ENCODE peak calls at places on chromosomes 5 and 9, in four cellular contexts. H, C, O and K are unnamed samples.

GRCh38 chr5:72654231-72654630 is 147.0 kb upstream of the ZNF366 start:
- DNase-seq in H (no peak), C (no peak), O (no peak), K (no peak)

GRCh38 chr5:96775050-96775449 is 32.7 kb downstream of the ERAP1 start:
- DNase-seq in H (no peak), C (no peak), O (no peak), K (no peak)

GRCh38 chr5:96065577-96066385 is 104.1 kb upstream of the ELL2 start:
- DNase-seq in H (no peak), C (no peak), O (no peak), K (no peak)

GRCh38 chr9:99071313-99072039 is 33.4 kb upstream of the TGFBR1 start:
- DNase-seq in H (no peak), C (no peak), O (no peak), K (no peak)

GRCh38 chr9:4866239-4866969 is 73.7 kb downstream of the RCL1 start:
- DNase-seq in H (no peak), C (no peak), O (no peak), K (peak; percentile 44)

GRCh38 chr5:74673011-74673790 is 11.8 kb upstream of the HEXB start:
- DNase-seq in H (peak; percentile 24), C (no peak), O (no peak), K (peak; percentile 52)

GRCh38 chr5:174503461-174504265 is 220.7 kb upstream of the MSX2 start:
- DNase-seq in H (peak; percentile 91), C (peak; percentile 20), O (no peak), K (no peak)

GRCh38 chr5:127969651-127970050 is 113.9 kb upstream of the SLC12A2 start:
- DNase-seq in H (no peak), C (no peak), O (no peak), K (no peak)

GRCh38 chr5:9269024-9269423 is 276.9 kb downstream of the SEMA5A start:
- DNase-seq in H (no peak), C (no peak), O (no peak), K (no peak)

GRCh38 chr9:131731237-131731995 is 8.5 kb downstream of the RAPGEF1 start:
- DNase-seq in H (no peak), C (no peak), O (no peak), K (no peak)

GRCh38 chr5:69517763-69518212 is 25.2 kb downstream of the OCLN start:
- DNase-seq in H (no peak), C (no peak), O (no peak), K (no peak)

GRCh38 chr9:73024601-73025034 is 71.8 kb upstream of the ALDH1A1 start:
- DNase-seq in H (no peak), C (no peak), O (no peak), K (peak; percentile 64)

GRCh38 chr9:114287001-114287762 is 35.7 kb upstream of the ORM1 start:
- DNase-seq in H (no peak), C (no peak), O (no peak), K (no peak)

GRCh38 chr5:5933651-5934050 is 444.7 kb downstream of the MED10 start:
- DNase-seq in H (no peak), C (no peak), O (no peak), K (no peak)

GRCh38 chr5:369151-369939 is 47.8 kb downstream of the AHRR start:
- DNase-seq in H (no peak), C (no peak), O (peak; percentile 13), K (no peak)

GRCh38 chr9:132078369-132079356 is 1.0 kb downstream of the MED27 start:
- DNase-seq in H (no peak), C (peak; percentile 18), O (peak; percentile 17), K (peak; percentile 47)

GRCh38 chr5:169160405-169160901 is 140.5 kb downstream of the SLIT3 start:
- DNase-seq in H (no peak), C (no peak), O (no peak), K (no peak)

GRCh38 chr5:36728697-36729543 is 122.5 kb downstream of the SLC1A3 start:
- DNase-seq in H (no peak), C (peak; percentile 57), O (no peak), K (peak; percentile 75)

GRCh38 chr9:126607086-126607485 is 6.6 kb upstream of the LMX1B start:
- DNase-seq in H (no peak), C (no peak), O (no peak), K (no peak)

GRCh38 chr9:37200572-37201005 is 80.2 kb downstream of the ZCCHC7 start:
- DNase-seq in H (no peak), C (no peak), O (no peak), K (peak; percentile 58)

GRCh38 chr9:123555612-123556011 is 199.6 kb downstream of the CRB2 start:
- DNase-seq in H (no peak), C (no peak), O (peak; percentile 23), K (no peak)

GRCh38 chr5:3827624-3828023 is 232.0 kb downstream of the IRX1 start:
- DNase-seq in H (no peak), C (no peak), O (no peak), K (peak; percentile 29)

GRCh38 chr5:181052928-181053759 is 13.1 kb downstream of the BTNL9 start:
- DNase-seq in H (no peak), C (peak; percentile 38), O (no peak), K (no peak)

GRCh38 chr5:139457653-139458306 is 4.8 kb downstream of the ECSCR start:
- DNase-seq in H (no peak), C (no peak), O (no peak), K (no peak)

GRCh38 chr5:160198148-160198545 is 31.2 kb upstream of the FABP6 start:
- DNase-seq in H (no peak), C (no peak), O (no peak), K (no peak)

GRCh38 chr5:5881294-5881693 is 458.8 kb downstream of the ICE1 start:
- DNase-seq in H (no peak), C (no peak), O (no peak), K (no peak)

GRCh38 chr5:42951169-42951846 is 88.8 kb downstream of the ANXA2R start:
- DNase-seq in H (no peak), C (no peak), O (peak; percentile 24), K (peak; percentile 87)

GRCh38 chr5:168317521-168318147 is 26.2 kb downstream of the WWC1 start:
- DNase-seq in H (peak; percentile 82), C (peak; percentile 95), O (no peak), K (no peak)

GRCh38 chr9:106961623-106962022 is 98.7 kb downstream of the ZNF462 start:
- DNase-seq in H (no peak), C (no peak), O (no peak), K (no peak)

GRCh38 chr5:157548513-157549282 is 26.9 kb downstream of the ADAM19 start:
- DNase-seq in H (no peak), C (no peak), O (no peak), K (no peak)

GRCh38 chr5:7868773-7869473 is at the start of the genes FASTKD3 and MTRR:
- DNase-seq in H (peak; percentile 86), C (peak; percentile 88), O (peak; percentile 91), K (peak; percentile 93)
- TF ChIP-seq POLR2A in H (peak; percentile 68), C (peak; percentile 90), O (no peak), K (peak; percentile 80)

GRCh38 chr9:121282309-121283071 is 14.5 kb downstream of the GSN start:
- DNase-seq in H (no peak), C (no peak), O (peak; percentile 85), K (peak; percentile 47)

GRCh38 chr9:121280715-121281613 is 13.0 kb downstream of the GSN start:
- DNase-seq in H (no peak), C (no peak), O (no peak), K (no peak)

GRCh38 chr9:121279841-121280388 is 12.0 kb downstream of the GSN start:
- DNase-seq in H (no peak), C (no peak), O (no peak), K (no peak)

GRCh38 chr9:121283072-121283398 is 15.1 kb downstream of the GSN start:
- DNase-seq in H (no peak), C (no peak), O (no peak), K (no peak)

DNA sequence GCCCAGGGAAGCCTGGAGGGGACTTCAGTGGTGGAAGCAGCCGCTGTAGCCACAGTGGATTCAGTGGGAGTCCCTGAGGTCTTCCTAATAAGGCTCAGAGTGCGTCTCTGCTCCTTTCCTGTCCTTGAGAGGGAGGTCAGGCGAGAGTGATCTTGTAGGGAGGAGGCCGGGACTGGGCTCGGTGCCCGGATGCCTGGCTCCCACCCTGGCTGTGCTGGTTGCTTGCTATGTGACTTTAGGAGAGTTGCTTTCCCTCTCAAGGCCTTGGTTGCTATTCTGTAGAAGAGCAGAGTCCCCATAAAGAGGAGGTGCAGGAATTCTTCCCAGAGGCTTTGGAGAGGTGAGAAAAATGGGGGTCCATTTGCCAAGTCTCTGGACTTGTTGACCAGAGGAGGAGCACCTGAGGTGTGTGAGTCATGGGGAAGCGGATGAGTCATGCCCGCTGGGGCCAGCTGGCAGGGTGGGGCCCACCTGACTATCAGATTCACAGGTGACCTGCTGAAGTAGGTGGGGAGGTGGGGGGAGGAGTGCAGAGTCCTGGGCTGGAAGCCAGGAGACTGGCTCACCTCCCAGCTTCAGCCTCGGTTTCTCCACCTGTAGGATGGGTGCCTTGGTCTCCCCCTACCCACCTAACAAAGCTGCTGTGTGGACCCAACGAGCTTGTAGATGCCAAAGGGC is 13.8 kb downstream of the GSN start:
- DNase-seq in H (peak; percentile 94), C (peak; percentile 71), O (peak; percentile 88), K (peak; percentile 70)
- TF ChIP-seq POLR2A in H (no peak), C (no peak), O (no peak), K (no peak)

DNA sequence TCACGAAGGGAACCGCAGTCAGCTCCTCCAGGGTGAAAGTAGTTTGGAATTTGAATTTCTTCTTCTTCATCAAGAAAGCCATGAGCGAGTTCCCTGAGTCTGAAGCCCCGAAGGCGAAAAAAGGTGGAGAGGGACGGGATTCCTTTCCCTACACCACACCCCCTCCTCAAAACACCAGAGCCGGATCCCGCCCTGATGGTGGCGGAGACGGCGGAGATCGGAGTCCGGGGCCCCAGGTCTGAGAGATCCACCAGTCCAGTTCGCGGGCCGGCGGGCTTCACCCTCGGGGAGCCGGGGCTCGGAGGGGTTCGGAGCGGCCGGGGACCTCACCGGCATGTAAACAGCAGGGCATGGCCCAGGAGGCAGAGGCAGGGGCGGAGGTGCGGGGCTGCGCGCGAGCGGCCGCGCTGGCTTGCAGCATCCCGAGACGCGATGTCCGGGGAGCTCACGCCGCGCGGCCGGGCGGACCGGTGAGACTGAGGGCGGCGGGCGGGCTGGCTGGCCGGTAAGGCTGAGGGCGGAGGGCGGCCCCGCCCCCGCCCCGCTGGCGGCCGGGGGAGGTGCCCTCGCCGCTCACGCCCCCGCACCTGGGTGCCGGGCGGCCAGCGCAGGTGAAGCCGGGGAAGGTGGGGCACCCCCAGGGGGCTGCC is 608 bp downstream of the EEIG1 start:
- DNase-seq in H (no peak), C (no peak), O (no peak), K (peak; percentile 75)
- TF ChIP-seq POLR2A in H (no peak), C (peak; percentile 86), O (no peak), K (no peak)

GRCh38 chr5:111741270-111741669 is 15.7 kb downstream of the NREP start:
- DNase-seq in H (no peak), C (no peak), O (no peak), K (no peak)

GRCh38 chr5:111743993-111744392 is 13.0 kb downstream of the NREP start:
- DNase-seq in H (no peak), C (no peak), O (no peak), K (no peak)

GRCh38 chr5:111743521-111743920 is 13.5 kb downstream of the NREP start:
- DNase-seq in H (no peak), C (no peak), O (no peak), K (no peak)

GRCh38 chr5:111742166-111742565 is 14.8 kb downstream of the NREP start:
- DNase-seq in H (no peak), C (no peak), O (no peak), K (no peak)

DNA sequence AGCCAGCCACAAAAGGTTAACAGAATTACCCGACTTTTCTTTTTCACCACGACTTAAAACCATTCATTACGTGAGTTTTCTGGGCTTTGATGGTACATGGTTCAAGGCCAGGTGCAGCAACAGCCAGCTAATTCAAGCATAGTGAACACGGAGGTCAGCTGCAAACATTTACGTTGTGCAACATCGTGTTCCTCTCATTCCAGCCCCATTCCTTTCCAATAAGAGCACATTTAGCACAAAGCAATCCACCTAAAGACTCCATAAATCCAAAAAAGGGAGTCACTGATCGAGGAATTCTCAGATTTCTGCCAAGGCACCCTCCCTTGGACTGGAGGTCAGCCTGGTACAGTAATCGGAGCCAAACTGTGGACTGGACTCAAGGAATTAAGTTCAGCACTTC is 14.4 kb downstream of the NREP start:
- DNase-seq in H (no peak), C (no peak), O (no peak), K (no peak)
- TF ChIP-seq POLR2A in H (no peak), C (no peak), O (no peak), K (no peak)